ENCODE peak calls at places on chromosomes 6 and 20, in five cellular contexts. X is nephron progenitor cell; I is T-helper 9 cell; O is CD8-positive, alpha-beta memory T cell; E is memory B cell. Q is an unnamed sample.

GRCh38 chr6:12602951-12603710 is 113.4 kb upstream of the PHACTR1 start:
- DNase-seq in E (no peak), X (no peak), O (no peak), I (no peak), Q (no peak)

GRCh38 chr6:165081944-165082532 is 227.4 kb downstream of the C6orf118 start:
- DNase-seq in E (no peak), O (no peak), X (no peak), I (no peak), Q (no peak)

GRCh38 chr20:45822863-45823262 is 4.2 kb downstream of the TNNC2 start:
- DNase-seq in E (no peak), I (no peak), X (no peak), O (no peak), Q (peak; percentile 42)

GRCh38 chr20:38751360-38751976 is 3.2 kb downstream of the ACTR5 start:
- DNase-seq in I (no peak), E (peak; percentile 34), O (no peak), X (no peak), Q (no peak)

GRCh38 chr6:131787955-131788712 is 19.7 kb upstream of the ENPP1 start:
- DNase-seq in E (no peak), O (no peak), X (no peak), I (no peak), Q (no peak)

GRCh38 chr6:6712979-6713514 is 124.5 kb downstream of the LY86 start:
- DNase-seq in E (no peak), I (no peak), O (no peak), X (no peak), Q (no peak)

GRCh38 chr20:38242848-38243449 is 17.6 kb downstream of the KIAA1755 start:
- DNase-seq in X (peak; percentile 26), E (no peak), I (no peak), O (no peak), Q (no peak)

GRCh38 chr6:63066053-63066704 is 145.1 kb upstream of the FKBP1C start:
- DNase-seq in X (no peak), E (no peak), O (no peak), I (no peak), Q (no peak)

GRCh38 chr6:134714113-134714512 is 235.8 kb downstream of the ALDH8A1 start:
- DNase-seq in O (no peak), I (no peak), E (no peak), X (no peak), Q (no peak)

GRCh38 chr6:73710470-73710869 is 14.5 kb downstream of the CD109 start:
- DNase-seq in O (no peak), I (no peak), X (no peak), E (no peak), Q (no peak)

GRCh38 chr6:17894905-17895304 is 92.5 kb downstream of the KIF13A start:
- DNase-seq in E (no peak), X (no peak), I (no peak), O (no peak), Q (no peak)

Q was measured in DMS 273 treated with DMSO at 0.1 percent for 48 hours.